ENCODE peak calls at places on chromosomes 6 and 20, in five cellular contexts. Z, P, T, I and O are unnamed samples.

GRCh38 chr6:47153066-47153755 is 111.1 kb upstream of the ADGRF1 start:
- DNase-seq in T (peak; percentile 48), P (peak; percentile 62), Z (peak; percentile 17), I (no peak), O (no peak)

GRCh38 chr6:27742833-27743573 is 169.2 kb downstream of the OR2B2 start:
- DNase-seq in I (no peak), Z (no peak), P (no peak), T (no peak), O (no peak)

GRCh38 chr20:48329676-48330644 is 497.8 kb downstream of the PREX1 start:
- DNase-seq in I (peak; percentile 49), T (peak; percentile 39), Z (peak; percentile 60), P (peak; percentile 32), O (no peak)

GRCh38 chr6:165118736-165119135 is 190.7 kb downstream of the C6orf118 start:
- DNase-seq in I (no peak), P (no peak), T (no peak), Z (no peak), O (no peak)

GRCh38 chr6:16673011-16673797 is 88.1 kb downstream of the ATXN1 start:
- DNase-seq in T (no peak), Z (no peak), P (no peak), I (no peak), O (no peak)

GRCh38 chr6:114432380-114432779 is 89.6 kb upstream of the HS3ST5 start:
- DNase-seq in I (no peak), Z (no peak), T (no peak), P (no peak), O (no peak)

GRCh38 chr6:6701864-6702263 is 113.3 kb downstream of the LY86 start:
- DNase-seq in P (no peak), T (no peak), I (peak; percentile 58), Z (no peak), O (no peak)

GRCh38 chr20:36307412-36308317 is 1.5 kb downstream of the DLGAP4 start:
- DNase-seq in T (no peak), Z (peak; percentile 38), P (no peak), I (no peak), O (no peak)

GRCh38 chr6:98827295-98828159 is 6.8 kb upstream of the POU3F2 start:
- DNase-seq in I (no peak), P (no peak), T (no peak), Z (peak; percentile 90), O (no peak)

GRCh38 chr20:7375905-7376304 is 564.4 kb downstream of the HAO1 start:
- DNase-seq in T (no peak), Z (peak; percentile 44), P (peak; percentile 29), I (peak; percentile 2), O (no peak)

GRCh38 chr20:1891263-1892121 is 3.7 kb upstream of the SIRPA start:
- DNase-seq in I (no peak), T (no peak), Z (no peak), P (no peak), O (no peak)

GRCh38 chr20:396619-397431 is 11.3 kb upstream of the RBCK1 start:
- DNase-seq in I (no peak), T (no peak), Z (no peak), P (peak; percentile 99), O (no peak)

GRCh38 chr6:87244380-87244779 is 78.0 kb upstream of the SMIM8 start:
- DNase-seq in P (no peak), Z (no peak), I (peak; percentile 8), T (no peak), O (no peak)

GRCh38 chr6:14316911-14317535 is 199.5 kb downstream of the CD83 start:
- DNase-seq in I (no peak), P (no peak), T (peak; percentile 3), Z (peak; percentile 51), O (no peak)

GRCh38 chr6:131122516-131122915 is 12.8 kb upstream of the AKAP7 start:
- DNase-seq in T (no peak), Z (no peak), I (no peak), P (no peak), O (no peak)

GRCh38 chr6:131122007-131122406 is 13.3 kb upstream of the AKAP7 start:
- DNase-seq in P (no peak), T (no peak), I (no peak), Z (no peak), O (no peak)

GRCh38 chr6:131116755-131117360 is 18.4 kb upstream of the AKAP7 start:
- DNase-seq in P (peak; percentile 68), Z (peak; percentile 78), I (peak; percentile 22), T (peak; percentile 29), O (no peak)

GRCh38 chr6:131116321-131116720 is 18.9 kb upstream of the AKAP7 start:
- DNase-seq in I (no peak), T (no peak), P (no peak), Z (no peak), O (no peak)

GRCh38 chr6:131117866-131118265 is 17.4 kb upstream of the AKAP7 start:
- DNase-seq in I (no peak), Z (no peak), T (no peak), P (no peak), O (no peak)
- TF ChIP-seq JUNB in I (no peak), Z (no peak), T (no peak), P (no peak), O (no peak)

GRCh38 chr6:170505306-170505705 is 47.8 kb downstream of the PSMB1 start:
- DNase-seq in T (no peak), P (no peak), Z (no peak), I (no peak), O (no peak)
- TF ChIP-seq JUNB in T (no peak), P (no peak), Z (no peak), I (no peak), O (no peak)

GRCh38 chr20:64104667-64105451 is 2.5 kb downstream of the NPBWR2 start:
- DNase-seq in Z (peak; percentile 1), I (no peak), P (no peak), T (no peak), O (no peak)
- TF ChIP-seq JUNB in Z (no peak), I (no peak), P (no peak), T (no peak), O (no peak)

GRCh38 chr6:456887-457286 is 65.3 kb downstream of the IRF4 start:
- DNase-seq in Z (no peak), I (no peak), P (no peak), T (no peak), O (no peak)

GRCh38 chr6:455835-456234 is 64.3 kb downstream of the IRF4 start:
- DNase-seq in Z (no peak), T (no peak), P (no peak), I (no peak), O (no peak)

GRCh38 chr6:456358-456857 is 64.9 kb downstream of the IRF4 start:
- DNase-seq in I (no peak), P (no peak), T (no peak), Z (peak; percentile 47), O (no peak)

GRCh38 chr6:454148-454991 is 62.8 kb downstream of the IRF4 start:
- DNase-seq in T (no peak), Z (no peak), P (no peak), I (no peak), O (no peak)

DNA sequence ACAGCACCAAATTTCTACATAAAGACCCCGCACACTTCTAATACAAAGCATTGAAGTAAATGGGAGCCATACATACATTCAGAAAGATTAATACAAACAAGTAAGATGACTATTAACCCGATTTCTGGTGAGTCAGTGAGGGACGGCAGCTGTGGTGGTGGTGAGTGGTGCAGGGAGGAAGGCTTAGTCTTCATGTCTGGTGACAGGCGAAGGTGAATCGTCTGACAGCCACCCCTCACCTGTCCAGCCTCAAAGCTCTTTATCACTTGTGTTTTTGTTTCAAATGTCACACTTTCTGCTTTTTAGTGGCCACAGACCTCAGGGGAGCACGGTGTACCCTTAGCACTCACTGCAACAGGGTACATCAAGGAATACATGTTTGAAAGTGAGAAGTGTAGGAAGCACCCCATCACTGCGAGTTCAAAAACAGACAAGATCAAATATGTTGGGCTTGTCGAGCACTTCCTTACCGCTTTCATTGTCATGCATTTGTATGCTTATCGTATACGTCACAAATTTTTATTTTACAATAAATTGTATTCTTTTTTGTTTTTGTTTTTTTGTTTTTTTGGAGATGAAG is 63.5 kb downstream of the IRF4 start:
- DNase-seq in I (no peak), T (no peak), Z (no peak), P (no peak), O (no peak)
- TF ChIP-seq JUNB in I (no peak), T (no peak), Z (no peak), P (no peak), O (no peak)

GRCh38 chr6:129967427-129967826 is 51.0 kb upstream of the L3MBTL3 start:
- DNase-seq in T (no peak), I (no peak), Z (peak; percentile 19), P (no peak), O (no peak)

GRCh38 chr6:129965096-129965495 is 53.3 kb upstream of the L3MBTL3 start:
- DNase-seq in Z (no peak), P (no peak), I (no peak), T (no peak), O (no peak)

GRCh38 chr6:129969064-129969463 is 49.3 kb upstream of the L3MBTL3 start:
- DNase-seq in I (no peak), Z (no peak), P (no peak), T (no peak), O (no peak)

GRCh38 chr6:129966125-129966524 is 52.3 kb upstream of the L3MBTL3 start:
- DNase-seq in P (no peak), I (no peak), Z (no peak), T (no peak), O (no peak)
- TF ChIP-seq JUNB in P (no peak), I (no peak), Z (no peak), T (no peak), O (no peak)

DNA sequence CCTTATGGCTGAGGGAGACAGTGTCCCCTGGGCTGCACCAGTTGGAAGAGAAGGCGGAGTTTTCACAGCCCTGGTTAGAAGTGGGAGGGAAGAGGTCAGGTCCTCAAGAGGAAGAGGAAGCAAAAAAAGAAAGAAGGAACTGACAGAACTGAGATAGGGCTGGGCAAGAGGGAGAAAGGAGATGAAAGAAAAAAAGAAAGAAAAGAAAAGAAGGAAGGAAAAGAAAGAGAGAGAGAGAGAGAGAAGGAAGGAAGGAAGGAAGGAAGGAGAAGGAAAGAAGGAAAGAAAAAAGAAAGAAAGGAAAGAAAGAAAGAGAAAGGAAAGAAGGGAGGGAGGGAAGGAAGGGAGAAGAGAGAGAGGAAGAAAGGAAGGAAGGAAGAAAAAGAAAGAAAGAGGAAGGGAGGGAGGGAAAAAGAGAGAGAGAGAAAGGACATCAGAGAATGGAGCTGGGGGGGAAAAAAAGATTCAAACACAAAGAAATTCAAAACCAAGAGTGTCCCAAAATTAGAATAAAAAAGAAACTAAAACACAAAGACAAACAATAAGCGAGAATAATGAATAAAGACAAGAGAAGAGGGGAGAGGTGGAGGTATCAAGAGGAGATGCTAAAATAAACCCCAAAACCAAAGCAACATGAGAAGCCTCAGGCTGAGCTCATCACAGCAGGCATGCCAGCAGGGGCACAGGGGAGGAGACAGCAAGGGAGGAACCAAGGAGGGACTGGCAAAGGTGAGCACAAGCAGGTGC is 5.4 kb upstream of the FUCA2 start:
- DNase-seq in P (no peak), I (peak; percentile 27), Z (no peak), T (no peak), O (no peak)
- TF ChIP-seq JUNB in P (no peak), I (no peak), Z (no peak), T (no peak), O (no peak)

GRCh38 chr6:159640322-159640721 is 52.7 kb downstream of the SOD2 start:
- DNase-seq in I (no peak), P (no peak), T (no peak), Z (no peak), O (no peak)
- TF ChIP-seq JUNB in I (no peak), P (no peak), T (no peak), Z (no peak), O (no peak)

GRCh38 chr20:22977047-22977785 is 57.9 kb upstream of the SSTR4 start:
- DNase-seq in Z (no peak), I (no peak), T (no peak), P (no peak), O (no peak)

GRCh38 chr20:22974354-22974753 is 60.8 kb upstream of the SSTR4 start:
- DNase-seq in Z (peak; percentile 65), T (no peak), P (peak; percentile 24), I (peak; percentile 49), O (no peak)
- TF ChIP-seq JUNB in Z (no peak), T (no peak), P (no peak), I (no peak), O (no peak)